ENCODE peak calls at places on chromosomes 6 and 20, in five cellular contexts. One of them, this sample, is unnamed.

GRCh38 chr20:62142252-62143117 is 709 bp downstream of the PSMA7 start:
- DNase-seq in cardiac fibroblast: peak
- DNase-seq in AG04450: no peak
- DNase-seq in OCI-LY7: peak
- DNase-seq in stimulated activated naive CD8-positive, alpha-beta T cell treated with anti-CD3 and anti-CD28 coated beads, Interleukin-15, Interleukin-2, amounts not matched to agents 100 U/mL and 50 U/mL, for 24 hours: peak
- DNase-seq in this sample: no peak

GRCh38 chr6:166032366-166033171 is 135.1 kb downstream of the TBXT start:
- DNase-seq in cardiac fibroblast: peak
- DNase-seq in AG04450: peak
- DNase-seq in OCI-LY7: no peak
- DNase-seq in stimulated activated naive CD8-positive, alpha-beta T cell treated with anti-CD3 and anti-CD28 coated beads, Interleukin-15, Interleukin-2, amounts not matched to agents 100 U/mL and 50 U/mL, for 24 hours: no peak
- DNase-seq in this sample: peak

GRCh38 chr6:153024401-153025017 is 22.0 kb upstream of the MTRF1L start:
- DNase-seq in cardiac fibroblast: peak
- DNase-seq in AG04450: no peak
- DNase-seq in OCI-LY7: peak
- DNase-seq in stimulated activated naive CD8-positive, alpha-beta T cell treated with anti-CD3 and anti-CD28 coated beads, Interleukin-15, Interleukin-2, amounts not matched to agents 100 U/mL and 50 U/mL, for 24 hours: peak
- DNase-seq in this sample: peak

GRCh38 chr20:32973077-32973717 is 31.0 kb downstream of the SUN5 start:
- DNase-seq in cardiac fibroblast: no peak
- DNase-seq in AG04450: no peak
- DNase-seq in OCI-LY7: no peak
- DNase-seq in stimulated activated naive CD8-positive, alpha-beta T cell treated with anti-CD3 and anti-CD28 coated beads, Interleukin-15, Interleukin-2, amounts not matched to agents 100 U/mL and 50 U/mL, for 24 hours: peak
- DNase-seq in this sample: no peak

GRCh38 chr6:146700078-146700686 is 101.4 kb downstream of the ADGB start:
- DNase-seq in cardiac fibroblast: peak
- DNase-seq in AG04450: peak
- DNase-seq in OCI-LY7: peak
- DNase-seq in stimulated activated naive CD8-positive, alpha-beta T cell treated with anti-CD3 and anti-CD28 coated beads, Interleukin-15, Interleukin-2, amounts not matched to agents 100 U/mL and 50 U/mL, for 24 hours: peak
- DNase-seq in this sample: peak

GRCh38 chr6:43292341-43292740 is 5.7 kb upstream of the SLC22A7 start:
- DNase-seq in cardiac fibroblast: no peak
- DNase-seq in AG04450: no peak
- DNase-seq in OCI-LY7: no peak
- DNase-seq in stimulated activated naive CD8-positive, alpha-beta T cell treated with anti-CD3 and anti-CD28 coated beads, Interleukin-15, Interleukin-2, amounts not matched to agents 100 U/mL and 50 U/mL, for 24 hours: no peak
- DNase-seq in this sample: no peak

GRCh38 chr6:125747589-125748533 is 1.6 kb upstream of the HEY2 start:
- DNase-seq in cardiac fibroblast: peak
- DNase-seq in AG04450: no peak
- DNase-seq in OCI-LY7: peak
- DNase-seq in stimulated activated naive CD8-positive, alpha-beta T cell treated with anti-CD3 and anti-CD28 coated beads, Interleukin-15, Interleukin-2, amounts not matched to agents 100 U/mL and 50 U/mL, for 24 hours: peak
- DNase-seq in this sample: no peak

GRCh38 chr20:60877071-60877470 is 375.0 kb upstream of the CDH4 start:
- DNase-seq in cardiac fibroblast: no peak
- DNase-seq in AG04450: no peak
- DNase-seq in OCI-LY7: no peak
- DNase-seq in stimulated activated naive CD8-positive, alpha-beta T cell treated with anti-CD3 and anti-CD28 coated beads, Interleukin-15, Interleukin-2, amounts not matched to agents 100 U/mL and 50 U/mL, for 24 hours: no peak
- DNase-seq in this sample: no peak

GRCh38 chr6:134943567-134944111 is 6.3 kb downstream of the ALDH8A1 start:
- DNase-seq in cardiac fibroblast: no peak
- DNase-seq in AG04450: no peak
- DNase-seq in OCI-LY7: no peak
- DNase-seq in stimulated activated naive CD8-positive, alpha-beta T cell treated with anti-CD3 and anti-CD28 coated beads, Interleukin-15, Interleukin-2, amounts not matched to agents 100 U/mL and 50 U/mL, for 24 hours: no peak
- DNase-seq in this sample: no peak

GRCh38 chr20:45924391-45925261 is 9.9 kb upstream of the PCIF1 start:
- DNase-seq in cardiac fibroblast: peak
- DNase-seq in AG04450: no peak
- DNase-seq in OCI-LY7: no peak
- DNase-seq in stimulated activated naive CD8-positive, alpha-beta T cell treated with anti-CD3 and anti-CD28 coated beads, Interleukin-15, Interleukin-2, amounts not matched to agents 100 U/mL and 50 U/mL, for 24 hours: no peak
- DNase-seq in this sample: no peak

GRCh38 chr6:19837511-19838441 is 606 bp downstream of the ID4 start:
- DNase-seq in cardiac fibroblast: peak
- DNase-seq in AG04450: no peak
- DNase-seq in OCI-LY7: peak
- DNase-seq in stimulated activated naive CD8-positive, alpha-beta T cell treated with anti-CD3 and anti-CD28 coated beads, Interleukin-15, Interleukin-2, amounts not matched to agents 100 U/mL and 50 U/mL, for 24 hours: no peak
- DNase-seq in this sample: no peak

GRCh38 chr20:50278684-50279531 is 88.3 kb downstream of the CEBPB start:
- DNase-seq in cardiac fibroblast: peak
- DNase-seq in AG04450: no peak
- DNase-seq in OCI-LY7: no peak
- DNase-seq in stimulated activated naive CD8-positive, alpha-beta T cell treated with anti-CD3 and anti-CD28 coated beads, Interleukin-15, Interleukin-2, amounts not matched to agents 100 U/mL and 50 U/mL, for 24 hours: no peak
- DNase-seq in this sample: no peak

GRCh38 chr6:152089992-152090391 is 282.5 kb downstream of the ESR1 start:
- DNase-seq in cardiac fibroblast: peak
- DNase-seq in AG04450: no peak
- DNase-seq in OCI-LY7: no peak
- DNase-seq in stimulated activated naive CD8-positive, alpha-beta T cell treated with anti-CD3 and anti-CD28 coated beads, Interleukin-15, Interleukin-2, amounts not matched to agents 100 U/mL and 50 U/mL, for 24 hours: no peak
- DNase-seq in this sample: no peak

GRCh38 chr6:23414204-23414501 is 711.9 kb upstream of the NRSN1 start:
- DNase-seq in cardiac fibroblast: peak
- DNase-seq in AG04450: peak
- DNase-seq in OCI-LY7: no peak
- DNase-seq in stimulated activated naive CD8-positive, alpha-beta T cell treated with anti-CD3 and anti-CD28 coated beads, Interleukin-15, Interleukin-2, amounts not matched to agents 100 U/mL and 50 U/mL, for 24 hours: no peak
- DNase-seq in this sample: peak

GRCh38 chr6:32148722-32149576 is 2.8 kb downstream of the PRRT1 start:
- DNase-seq in cardiac fibroblast: peak
- DNase-seq in AG04450: no peak
- DNase-seq in OCI-LY7: no peak
- DNase-seq in stimulated activated naive CD8-positive, alpha-beta T cell treated with anti-CD3 and anti-CD28 coated beads, Interleukin-15, Interleukin-2, amounts not matched to agents 100 U/mL and 50 U/mL, for 24 hours: peak
- DNase-seq in this sample: no peak

GRCh38 chr20:13131688-13132087 is 89.4 kb upstream of the ISM1 start:
- DNase-seq in cardiac fibroblast: no peak
- DNase-seq in AG04450: no peak
- DNase-seq in OCI-LY7: no peak
- DNase-seq in stimulated activated naive CD8-positive, alpha-beta T cell treated with anti-CD3 and anti-CD28 coated beads, Interleukin-15, Interleukin-2, amounts not matched to agents 100 U/mL and 50 U/mL, for 24 hours: no peak
- DNase-seq in this sample: no peak

GRCh38 chr6:27281105-27281539 is 31.0 kb downstream of the POM121L2 start:
- DNase-seq in cardiac fibroblast: no peak
- DNase-seq in AG04450: no peak
- DNase-seq in OCI-LY7: no peak
- DNase-seq in stimulated activated naive CD8-positive, alpha-beta T cell treated with anti-CD3 and anti-CD28 coated beads, Interleukin-15, Interleukin-2, amounts not matched to agents 100 U/mL and 50 U/mL, for 24 hours: no peak
- DNase-seq in this sample: no peak

GRCh38 chr6:141521440-141521839 is 611.3 kb upstream of the GJE1 start:
- DNase-seq in cardiac fibroblast: peak
- DNase-seq in AG04450: no peak
- DNase-seq in OCI-LY7: no peak
- DNase-seq in stimulated activated naive CD8-positive, alpha-beta T cell treated with anti-CD3 and anti-CD28 coated beads, Interleukin-15, Interleukin-2, amounts not matched to agents 100 U/mL and 50 U/mL, for 24 hours: no peak
- DNase-seq in this sample: no peak